ENCODE peak calls at places on chromosomes 5 and 9, in eight cellular contexts. V is lower lobe of right lung; E is OCI-LY7; D is CD8-positive, alpha-beta T cell; W is uterus; S is fibroblast of lung; X is pancreas; T is CD4-positive, alpha-beta T cell. R is an unnamed sample. For H3K9me3, the result is how much of the 10 kb centered on the place peaks cover.

GRCh38 chr5:41112486-41113455 is 41.6 kb upstream of the MROH2B start:
- DNase-seq in T (no peak), W (peak), S (peak), D (no peak), V (no peak), X (no peak), E (no peak), R (no peak)

GRCh38 chr5:1998716-1999317 is 116.1 kb upstream of the IRX4 start:
- DNase-seq in X (no peak), S (no peak), W (no peak), V (no peak), D (no peak), E (no peak), T (no peak), R (no peak)

GRCh38 chr9:130541533-130541932 is 37.8 kb upstream of the FUBP3 start:
- DNase-seq in W (no peak), T (no peak), X (no peak), D (no peak), V (no peak), S (no peak), E (no peak), R (no peak)

GRCh38 chr5:42492978-42493377 is 69.7 kb downstream of the GHR start:
- DNase-seq in X (no peak), V (no peak), S (no peak), T (no peak), E (no peak), D (no peak), W (no peak), R (no peak)

GRCh38 chr5:61450170-61450815 is 118.2 kb downstream of the ZSWIM6 start:
- DNase-seq in D (no peak), E (no peak), X (peak), S (peak), T (no peak), V (no peak), W (no peak), R (no peak)

GRCh38 chr9:35757527-35758275 is 3.6 kb upstream of the MSMP start:
- DNase-seq in D (no peak), X (no peak), V (peak), S (no peak), T (no peak), W (no peak), E (no peak), R (no peak)

GRCh38 chr5:147464211-147464610 is 45.7 kb downstream of the DPYSL3 start:
- DNase-seq in X (peak), E (peak), T (no peak), V (no peak), D (no peak), W (no peak), S (no peak), R (no peak)

GRCh38 chr5:179241764-179242370 is 103.4 kb downstream of the ADAMTS2 start:
- DNase-seq in S (no peak), D (no peak), T (no peak), W (no peak), E (no peak), V (peak), X (no peak), R (peak)

GRCh38 chr5:88236866-88237642 is 31.6 kb downstream of the TMEM161B start:
- DNase-seq in T (no peak), W (no peak), V (no peak), X (no peak), S (peak), E (no peak), D (no peak), R (no peak)

GRCh38 chr5:158435161-158435616 is 576.2 kb upstream of the CLINT1 start:
- DNase-seq in D (no peak), W (no peak), E (peak), X (no peak), S (peak), V (no peak), T (no peak), R (no peak)

GRCh38 chr9:33809506-33809905 is 7.5 kb upstream of the UBE2R2 start:
- DNase-seq in D (no peak), V (no peak), T (no peak), X (no peak), W (no peak), S (no peak), E (no peak), R (no peak)

GRCh38 chr5:177300971-177301370 is 2.5 kb downstream of the RAB24 start:
- DNase-seq in E (no peak), S (no peak), V (no peak), X (no peak), D (no peak), T (no peak), W (no peak), R (no peak)

GRCh38 chr5:103228588-103228987 is 30.0 kb upstream of the MACIR start:
- DNase-seq in E (no peak), S (no peak), D (no peak), V (no peak), T (no peak), X (no peak), W (no peak), R (no peak)

GRCh38 chr5:39164529-39165402 is 54.6 kb downstream of the FYB1 start:
- DNase-seq in V (no peak), E (no peak), D (no peak), S (peak), X (no peak), T (no peak), W (no peak), R (no peak)

GRCh38 chr9:115328677-115329076 is 210.7 kb upstream of the TNC start:
- DNase-seq in D (no peak), S (no peak), T (no peak), X (no peak), V (no peak), W (no peak), E (no peak), R (no peak)

GRCh38 chr5:37837101-37838032 is 2.5 kb downstream of the GDNF start:
- DNase-seq in X (peak), D (peak), W (peak), V (peak), T (no peak), S (peak), E (peak), R (peak)

GRCh38 chr9:93613174-93613573 is 36.8 kb downstream of the PHF2 start:
- DNase-seq in X (no peak), V (no peak), T (no peak), E (no peak), S (no peak), D (no peak), W (no peak), R (no peak)

GRCh38 chr5:43038523-43038989 is 1.6 kb downstream of the ANXA2R start:
- DNase-seq in E (peak), T (no peak), W (no peak), D (peak), X (no peak), S (peak), V (no peak), R (no peak)

GRCh38 chr9:70010015-70010414 is 33.6 kb upstream of the MAMDC2 start:
- DNase-seq in W (no peak), E (no peak), V (no peak), T (no peak), X (no peak), D (no peak), S (peak), R (no peak)

GRCh38 chr5:172284275-172284971 is 859 bp upstream of the UBTD2 start:
- DNase-seq in E (no peak), D (no peak), W (no peak), X (no peak), V (peak), S (peak), T (no peak), R (peak)

GRCh38 chr9:114310471-114311450 is 12.1 kb upstream of the ORM1 start:
- DNase-seq in W (peak), T (no peak), V (no peak), X (peak), S (no peak), D (no peak), E (no peak), R (no peak)

GRCh38 chr5:179120421-179120861 is 60.3 kb downstream of the ZNF354C start:
- DNase-seq in V (peak), E (no peak), D (no peak), X (no peak), W (no peak), S (no peak), T (no peak), R (no peak)

GRCh38 chr9:95726756-95727155 is 148.7 kb upstream of the ERCC6L2 start:
- DNase-seq in V (no peak), W (no peak), T (no peak), X (no peak), D (no peak), S (peak), E (peak), R (no peak)

GRCh38 chr9:92035687-92036410 is 79.4 kb downstream of the SPTLC1 start:
- DNase-seq in E (no peak), W (peak), D (no peak), V (no peak), T (no peak), S (no peak), X (no peak), R (peak)

GRCh38 chr5:143824851-143825720 is 13.1 kb downstream of the HMHB1 start:
- DNase-seq in T (peak), X (peak), S (peak), D (peak), V (peak), E (peak), W (peak), R (peak)

GRCh38 chr5:125026900-125027731 is 280.7 kb upstream of the ZNF608 start:
- DNase-seq in V (no peak), E (no peak), D (no peak), X (peak), S (peak), T (no peak), W (no peak), R (no peak)

GRCh38 chr5:116495786-116496185 is 78.8 kb downstream of the SEMA6A start:
- DNase-seq in E (no peak), W (no peak), V (no peak), S (no peak), X (no peak), T (no peak), D (no peak), R (no peak)

GRCh38 chr5:77900691-77901090 is 124.6 kb upstream of the TBCA start:
- DNase-seq in E (no peak), T (no peak), V (no peak), D (no peak), X (no peak), S (no peak), W (no peak), R (no peak)

GRCh38 chr5:88765798-88766197 is 117.2 kb downstream of the MEF2C start:
- DNase-seq in X (no peak), E (no peak), D (no peak), T (no peak), V (no peak), W (no peak), S (no peak), R (no peak)

GRCh38 chr9:128420060-128420650 is 502 bp upstream of the CERCAM start:
- DNase-seq in T (peak), S (peak), X (peak), D (peak), E (peak), W (peak), V (peak), R (no peak)

GRCh38 chr5:32223972-32224608 is 50.0 kb upstream of the GOLPH3 start:
- DNase-seq in S (peak), W (no peak), D (no peak), X (no peak), E (no peak), T (no peak), V (no peak), R (peak)

GRCh38 chr5:137072376-137073174 is 426.6 kb downstream of the SPOCK1 start:
- DNase-seq in W (peak), S (peak), V (no peak), X (no peak), T (no peak), E (peak), D (no peak), R (no peak)

GRCh38 chr5:68224561-68225187 is 9.1 kb downstream of the PIK3R1 start:
- DNase-seq in T (no peak), S (peak), W (no peak), V (no peak), D (no peak), E (no peak), X (no peak), R (no peak)

GRCh38 chr5:153678617-153679329 is 188.3 kb downstream of the GRIA1 start:
- DNase-seq in V (no peak), W (no peak), S (no peak), D (no peak), T (no peak), X (no peak), E (no peak), R (no peak)

GRCh38 chr9:109721021-109721420 is 59.0 kb upstream of the PALM2AKAP2 start:
- DNase-seq in X (no peak), E (no peak), D (no peak), V (no peak), T (no peak), S (no peak), W (no peak), R (no peak)

GRCh38 chr9:76181020-76181641 is 213.1 kb downstream of the RFK start:
- DNase-seq in W (no peak), D (no peak), S (peak), T (no peak), E (no peak), X (peak), V (no peak), R (no peak)

GRCh38 chr5:160937570-160937969 is 85.6 kb upstream of the ATP10B start:
- DNase-seq in V (no peak), E (no peak), W (no peak), D (no peak), X (no peak), S (no peak), T (no peak), R (no peak)

GRCh38 chr5:117713585-117714198 is 1139.1 kb upstream of the SEMA6A start:
- DNase-seq in T (no peak), E (peak), S (no peak), X (no peak), W (no peak), V (no peak), D (no peak), R (no peak)
- H3K9me3 ChIP-seq in T (under half), E (under half), S (under half), X (under half), W (under half), V (under half), D (under half), R (under half)

DNA sequence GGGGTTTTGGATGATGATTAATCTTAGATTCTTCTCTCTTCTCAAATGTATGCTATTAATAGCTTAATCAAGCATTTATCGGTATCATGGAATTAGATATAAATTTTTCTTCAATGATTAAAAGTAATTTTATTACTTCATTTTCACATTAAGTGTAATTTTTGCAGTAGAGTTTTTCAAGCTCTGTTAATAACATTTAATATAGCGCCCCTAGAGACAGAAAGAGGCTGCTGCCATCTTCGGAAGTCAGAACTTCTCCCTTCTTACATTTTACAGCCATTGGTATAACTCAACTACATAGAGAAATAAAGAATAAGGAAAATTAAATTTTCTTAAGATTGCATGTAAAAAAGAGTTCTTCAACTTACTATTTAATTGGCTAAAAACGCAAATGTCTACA is 540.3 kb downstream of the GABRG2 start:
- DNase-seq in E (no peak), D (no peak), T (no peak), W (no peak), V (no peak), S (no peak), X (no peak), R (no peak)
- TF ChIP-seq CTCF in E (peak), D (no peak), T (no peak), W (no peak), V (no peak), S (no peak), X (no peak), R (no peak)

GRCh38 chr9:10690546-10690945 is 77.7 kb upstream of the PTPRD start:
- DNase-seq in W (no peak), X (no peak), D (no peak), S (no peak), E (no peak), T (no peak), V (no peak), R (no peak)
- H3K9me3 ChIP-seq in W (under half), X (under half), D (under half), S (under half), E (under half), T (under half), V (under half), R (under half)

GRCh38 chr5:426392-426976 is 16.5 kb upstream of the EXOC3 start:
- DNase-seq in E (no peak), T (no peak), D (no peak), V (no peak), S (no peak), X (no peak), W (no peak), R (no peak)
- TF ChIP-seq CTCF in E (no peak), T (no peak), D (no peak), V (no peak), S (no peak), X (no peak), W (no peak), R (no peak)

GRCh38 chr5:141356950-141357349 is 2.1 kb downstream of the PCDHGA4 start:
- DNase-seq in V (no peak), X (no peak), W (no peak), T (no peak), D (no peak), S (no peak), E (no peak), R (no peak)
- H3K9me3 ChIP-seq in V (half or more), X (under half), W (half or more), T (under half), D (under half), S (under half), E (under half), R (under half)

GRCh38 chr9:105712297-105712696 is 18.0 kb downstream of the TMEM38B start:
- DNase-seq in T (no peak), V (no peak), S (no peak), E (no peak), D (no peak), X (no peak), W (no peak), R (no peak)
- TF ChIP-seq CTCF in T (no peak), V (no peak), S (no peak), E (no peak), D (no peak), X (no peak), W (no peak), R (no peak)

GRCh38 chr9:81445331-81445921 is 243.9 kb downstream of the TLE1 start:
- DNase-seq in W (no peak), T (no peak), D (no peak), S (no peak), E (no peak), V (no peak), X (no peak), R (no peak)
- H3K9me3 ChIP-seq in W (under half), T (under half), D (under half), S (under half), E (under half), V (under half), X (under half), R (under half)

GRCh38 chr5:93402451-93402850 is 178.6 kb downstream of the NR2F1-AS1 start:
- DNase-seq in S (no peak), D (no peak), W (no peak), X (no peak), E (no peak), V (no peak), T (no peak), R (no peak)
- TF ChIP-seq CTCF in S (no peak), D (no peak), W (no peak), X (no peak), E (no peak), V (no peak), T (no peak), R (no peak)

DNA sequence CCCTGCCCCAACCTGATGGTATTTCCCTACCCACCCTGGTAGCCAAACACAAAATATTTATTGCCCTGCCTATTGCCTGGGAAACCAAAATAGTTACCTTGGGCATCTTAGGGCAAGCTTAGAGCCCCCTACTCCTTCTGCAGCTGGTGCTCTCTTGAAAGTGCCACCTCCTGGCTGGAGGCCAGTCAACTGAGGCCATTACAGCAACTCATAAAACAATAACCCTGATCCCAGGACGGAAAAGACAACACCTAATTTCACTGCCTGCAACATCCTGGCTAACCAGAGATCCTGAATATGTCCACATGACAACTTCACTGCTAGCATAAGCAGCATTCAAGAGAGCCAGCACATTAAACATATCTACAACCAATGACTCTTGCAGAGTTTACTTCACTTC is 38.7 kb downstream of the MTAP start:
- DNase-seq in T (no peak), S (no peak), W (no peak), D (no peak), X (no peak), E (no peak), V (no peak), R (no peak)
- H3K9me3 ChIP-seq in T (under half), S (under half), W (under half), D (under half), X (under half), E (under half), V (under half), R (under half)

R was measured in gastrocnemius medialis.